ENCODE peak calls at places on chromosomes 16 and 17, in seven cellular contexts. R, P, X, E, Y, T and H are unnamed samples.

GRCh38 chr17:66290097-66290722 is 12.2 kb upstream of the PRKCA start:
- DNase-seq in R (peak), P (peak), X (no peak), E (no peak), Y (no peak), T (no peak), H (no peak)

GRCh38 chr16:88727871-88728270 is 21.6 kb downstream of the CTU2 start:
- DNase-seq in R (peak), P (no peak), X (no peak), E (no peak), Y (no peak), T (no peak), H (no peak)

GRCh38 chr17:16013943-16014407 is 14.4 kb downstream of the TTC19 start:
- DNase-seq in R (peak), P (no peak), X (no peak), E (no peak), Y (no peak), T (no peak), H (peak)

GRCh38 chr17:48613862-48614694 is 1.0 kb downstream of the HOXB8 start:
- DNase-seq in R (peak), P (no peak), X (no peak), E (no peak), Y (no peak), T (no peak), H (no peak)

GRCh38 chr17:14302421-14303099 is 1.7 kb downstream of the HS3ST3B1 start:
- DNase-seq in R (peak), P (peak), X (no peak), E (peak), Y (peak), T (peak), H (no peak)

GRCh38 chr17:27919120-27919519 is 26.0 kb upstream of the LYRM9 start:
- DNase-seq in R (no peak), P (no peak), X (no peak), E (no peak), Y (no peak), T (no peak), H (no peak)

GRCh38 chr16:55465077-55465896 is 13.7 kb upstream of the MMP2 start:
- DNase-seq in R (peak), P (peak), X (no peak), E (peak), Y (peak), T (peak), H (peak)

GRCh38 chr16:25045696-25046381 is 30.7 kb upstream of the ARHGAP17 start:
- DNase-seq in R (no peak), P (peak), X (no peak), E (no peak), Y (no peak), T (no peak), H (no peak)

GRCh38 chr17:75268931-75269330 is 2.1 kb downstream of the MIF4GD start:
- DNase-seq in R (no peak), P (no peak), X (no peak), E (no peak), Y (no peak), T (no peak), H (no peak)

GRCh38 chr16:86531193-86531550 is 20.8 kb downstream of the FOXF1 start:
- DNase-seq in R (no peak), P (no peak), X (no peak), E (peak), Y (no peak), T (no peak), H (no peak)

GRCh38 chr17:39939588-39940419 is 12.3 kb downstream of the LRRC3C start:
- DNase-seq in R (peak), P (peak), X (no peak), E (no peak), Y (no peak), T (no peak), H (peak)

GRCh38 chr17:2957631-2958286 is 105.6 kb downstream of the OR1D5 start:
- DNase-seq in R (no peak), P (no peak), X (no peak), E (no peak), Y (no peak), T (no peak), H (no peak)

GRCh38 chr17:75163074-75163473 is 8.8 kb upstream of the JPT1 start:
- DNase-seq in R (no peak), P (no peak), X (no peak), E (no peak), Y (no peak), T (no peak), H (no peak)

GRCh38 chr17:80082403-80083135 is 18.8 kb upstream of the GAA start:
- DNase-seq in R (peak), P (peak), X (no peak), E (peak), Y (no peak), T (peak), H (peak)

GRCh38 chr16:254461-254860 is 19.8 kb downstream of the FAM234A start:
- DNase-seq in R (no peak), P (no peak), X (no peak), E (no peak), Y (no peak), T (no peak), H (no peak)

GRCh38 chr17:42744283-42744805 is 496 bp downstream of the EZH1 start:
- DNase-seq in R (peak), P (peak), X (peak), E (peak), Y (peak), T (peak), H (no peak)

GRCh38 chr17:54666559-54666958 is 234.1 kb upstream of the TOM1L1 start:
- DNase-seq in R (no peak), P (no peak), X (no peak), E (no peak), Y (no peak), T (no peak), H (no peak)

GRCh38 chr17:61479493-61480413 is 27.5 kb downstream of the TBX4 start:
- DNase-seq in R (no peak), P (no peak), X (no peak), E (no peak), Y (no peak), T (no peak), H (no peak)

GRCh38 chr17:66763056-66763455 is 71.9 kb upstream of the CACNG5 start:
- DNase-seq in R (no peak), P (no peak), X (no peak), E (no peak), Y (no peak), T (no peak), H (no peak)

GRCh38 chr17:1180958-1181768 is 1.4 kb upstream of the ABR start:
- DNase-seq in R (no peak), P (peak), X (no peak), E (no peak), Y (no peak), T (no peak), H (no peak)

GRCh38 chr16:66927918-66928649 is 2.7 kb upstream of the RRAD start:
- DNase-seq in R (no peak), P (peak), X (no peak), E (no peak), Y (no peak), T (no peak), H (no peak)

GRCh38 chr17:1422907-1423306 is 22.9 kb upstream of the YWHAE start:
- DNase-seq in R (no peak), P (no peak), X (no peak), E (no peak), Y (no peak), T (no peak), H (peak)

GRCh38 chr16:64715624-64716023 is 406.2 kb downstream of the CDH11 start:
- DNase-seq in R (no peak), P (no peak), X (no peak), E (no peak), Y (no peak), T (no peak), H (no peak)

GRCh38 chr16:64718481-64718880 is 403.4 kb downstream of the CDH11 start:
- DNase-seq in R (no peak), P (no peak), X (no peak), E (no peak), Y (no peak), T (no peak), H (no peak)

GRCh38 chr16:64712027-64712426 is 409.8 kb downstream of the CDH11 start:
- DNase-seq in R (no peak), P (no peak), X (no peak), E (no peak), Y (no peak), T (no peak), H (no peak)

DNA sequence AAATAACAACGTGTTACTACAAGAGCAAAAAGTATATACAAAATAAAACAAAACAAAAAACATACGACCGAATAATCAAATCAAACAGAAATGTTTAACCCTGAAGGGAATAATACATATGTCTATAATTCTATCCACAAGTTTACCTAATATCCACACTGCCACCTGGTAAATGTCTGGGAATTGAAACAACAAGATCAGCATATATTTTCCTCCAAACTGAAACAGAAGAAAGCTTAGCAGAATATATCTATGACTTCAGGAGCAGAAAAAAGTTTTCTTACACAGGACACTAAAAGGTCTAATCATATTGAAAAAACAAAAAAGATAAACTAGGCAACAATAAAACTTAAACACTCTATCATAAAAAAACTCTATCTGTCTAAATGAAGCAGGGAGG is 404.0 kb downstream of the CDH11 start:
- DNase-seq in R (no peak), P (no peak), X (no peak), E (no peak), Y (no peak), T (no peak), H (no peak)
- H3K4me3 ChIP-seq in R (no peak), P (no peak), X (no peak), E (no peak), Y (no peak), T (no peak), H (no peak)

GRCh38 chr16:11253009-11253994 is 2.7 kb downstream of the SOCS1 start:
- DNase-seq in R (no peak), P (peak), X (no peak), E (no peak), Y (no peak), T (no peak), H (no peak)

GRCh38 chr16:11252482-11252931 is 3.5 kb downstream of the SOCS1 start:
- DNase-seq in R (no peak), P (no peak), X (no peak), E (no peak), Y (no peak), T (no peak), H (no peak)

GRCh38 chr16:11250786-11251524 is 5.0 kb downstream of the SOCS1 start:
- DNase-seq in R (no peak), P (no peak), X (no peak), E (no peak), Y (no peak), T (no peak), H (no peak)

GRCh38 chr16:11250091-11250785 is 5.8 kb downstream of the SOCS1 start:
- DNase-seq in R (no peak), P (peak), X (no peak), E (no peak), Y (no peak), T (no peak), H (no peak)

DNA sequence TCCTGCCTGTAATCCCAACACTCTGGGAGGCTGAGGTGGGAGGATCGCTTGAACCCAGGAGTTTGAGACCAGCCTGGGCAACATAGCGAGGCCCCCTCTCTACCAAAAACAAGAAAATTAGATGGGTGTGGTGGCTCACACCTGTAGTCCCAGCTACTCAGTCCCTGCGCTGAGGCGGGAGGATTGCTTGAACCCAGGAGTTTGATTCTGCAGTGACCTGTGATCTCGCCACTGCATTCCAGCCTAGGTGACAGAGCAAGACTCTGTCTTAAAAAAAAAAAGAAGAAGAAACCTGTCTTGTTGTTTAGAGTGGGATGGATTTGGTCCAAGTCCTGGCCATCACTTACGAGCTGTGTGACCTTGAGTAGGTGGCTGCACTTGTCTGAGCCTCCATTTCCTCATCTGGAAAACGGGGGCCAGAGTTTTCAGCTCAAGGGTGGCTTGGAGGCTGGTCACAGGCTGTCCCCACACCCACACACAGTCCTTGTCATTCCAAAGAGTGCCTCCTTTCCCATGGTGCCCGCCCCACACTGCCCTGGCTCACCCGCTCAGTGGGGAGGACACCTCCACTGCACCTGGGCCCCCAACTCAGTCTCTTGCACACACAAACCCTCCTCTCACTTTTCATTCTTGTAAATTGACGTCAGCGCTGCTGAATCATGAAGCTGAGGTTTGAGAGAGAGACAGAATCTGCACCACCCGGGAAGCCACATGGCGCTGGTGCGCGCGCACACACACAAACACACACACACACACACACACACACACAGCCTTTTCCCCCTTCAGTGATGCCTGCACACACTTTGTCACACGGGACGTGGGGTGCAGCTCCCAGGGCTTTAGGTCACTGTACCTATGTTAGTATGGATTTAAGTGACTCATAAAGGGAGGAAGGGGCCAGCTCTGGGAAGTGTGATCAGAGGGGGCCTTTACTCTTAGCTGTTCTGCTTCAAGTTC is 4.2 kb downstream of the SOCS1 start:
- DNase-seq in R (no peak), P (peak), X (no peak), E (peak), Y (no peak), T (no peak), H (peak)
- H3K4me3 ChIP-seq in R (no peak), P (peak), X (no peak), E (peak), Y (no peak), T (no peak), H (no peak)

DNA sequence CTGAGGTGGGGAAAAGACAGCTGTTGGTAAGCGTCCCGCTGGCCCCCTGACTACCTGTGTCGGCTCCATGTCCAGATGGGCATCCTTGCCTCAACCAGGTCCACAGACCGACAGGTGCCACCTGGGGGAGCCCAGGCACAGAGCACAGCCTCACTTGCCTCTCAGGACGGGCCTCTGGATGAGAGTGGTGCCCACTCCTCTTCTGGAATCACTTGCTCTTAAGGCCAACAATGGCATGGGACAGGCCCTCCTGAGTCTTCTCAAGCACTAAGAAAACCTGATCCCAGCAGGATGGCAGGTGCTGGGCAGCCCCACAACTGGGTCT is 17.2 kb downstream of the SLC16A3 start:
- DNase-seq in R (no peak), P (no peak), X (no peak), E (no peak), Y (no peak), T (no peak), H (no peak)
- H3K4me3 ChIP-seq in R (no peak), P (no peak), X (no peak), E (no peak), Y (no peak), T (no peak), H (no peak)

GRCh38 chr17:78715876-78716275 is 66.2 kb downstream of the CYTH1 start:
- DNase-seq in R (no peak), P (no peak), X (no peak), E (no peak), Y (no peak), T (no peak), H (no peak)

GRCh38 chr17:78715000-78715771 is 66.9 kb downstream of the CYTH1 start:
- DNase-seq in R (no peak), P (peak), X (no peak), E (no peak), Y (no peak), T (no peak), H (no peak)

GRCh38 chr17:78716814-78717393 is 65.2 kb downstream of the CYTH1 start:
- DNase-seq in R (peak), P (peak), X (no peak), E (peak), Y (peak), T (peak), H (no peak)

GRCh38 chr17:78717431-78717980 is 64.6 kb downstream of the CYTH1 start:
- DNase-seq in R (peak), P (peak), X (no peak), E (peak), Y (no peak), T (peak), H (no peak)

GRCh38 chr17:78716292-78716691 is 65.8 kb downstream of the CYTH1 start:
- DNase-seq in R (no peak), P (no peak), X (no peak), E (no peak), Y (no peak), T (no peak), H (no peak)
- H3K4me3 ChIP-seq in R (peak), P (peak), X (peak), E (no peak), Y (no peak), T (no peak), H (no peak)